ENCODE peak calls at places on chromosomes 2 and 18, in six cellular contexts. X is GM23338, M is neural progenitor cell, H is GM12878, T is A549, E is DND-41. S is an unnamed sample. For H3K4me1, the result is how much of the 10 kb centered on the place peaks cover.

GRCh38 chr2:55864351-55865084 is 59.1 kb downstream of the EFEMP1 start:
- DNase-seq in H (no peak), T (no peak), M (no peak), X (no peak), E (no peak), S (no peak)

GRCh38 chr18:48997985-48998831 is 47.4 kb upstream of the SMAD7 start:
- DNase-seq in H (no peak), E (no peak), T (peak), M (peak), X (peak), S (no peak)

GRCh38 chr2:42844901-42845685 is 52.7 kb upstream of the HAAO start:
- DNase-seq in E (no peak), H (no peak), T (no peak), X (no peak), M (no peak), S (no peak)

GRCh38 chr18:24631238-24632025 is 171.0 kb downstream of the HRH4 start:
- DNase-seq in M (peak), X (peak), E (no peak), T (no peak), H (no peak), S (no peak)

GRCh38 chr2:207936380-207936779 is 88.9 kb downstream of the PLEKHM3 start:
- DNase-seq in T (no peak), H (no peak), E (no peak), X (no peak), M (no peak), S (no peak)

GRCh38 chr2:101442667-101443061 is 32.2 kb downstream of the RFX8 start:
- DNase-seq in H (no peak), T (no peak), X (peak), E (peak), M (peak), S (no peak)

GRCh38 chr2:228048838-228049490 is 132.5 kb downstream of the SPHKAP start:
- DNase-seq in H (no peak), X (peak), M (peak), E (no peak), T (peak), S (peak)

GRCh38 chr18:12652861-12653401 is 5.0 kb downstream of the SPIRE1 start:
- DNase-seq in E (peak), M (peak), X (no peak), H (no peak), T (no peak), S (no peak)

GRCh38 chr2:205741256-205741978 is 59.1 kb downstream of the NRP2 start:
- DNase-seq in E (no peak), X (no peak), H (no peak), T (no peak), M (no peak), S (no peak)

GRCh38 chr2:111236027-111236426 is 115.3 kb downstream of the BCL2L11 start:
- DNase-seq in M (no peak), T (no peak), H (no peak), X (no peak), E (no peak), S (no peak)

GRCh38 chr2:72942881-72943418 is 25.6 kb downstream of the EMX1 start:
- DNase-seq in H (no peak), E (no peak), M (no peak), T (no peak), X (no peak), S (no peak)

GRCh38 chr2:176454893-176455810 is 185.9 kb downstream of the MTX2 start:
- DNase-seq in M (peak), E (peak), X (peak), H (no peak), T (peak), S (peak)

GRCh38 chr2:12558519-12558918 is 158.2 kb upstream of the TRIB2 start:
- DNase-seq in H (no peak), T (no peak), E (no peak), X (no peak), M (peak), S (no peak)

GRCh38 chr2:241142063-241142462 is 7.2 kb downstream of the PASK start:
- DNase-seq in E (no peak), T (no peak), M (no peak), H (no peak), X (no peak), S (no peak)

GRCh38 chr18:8791171-8791651 is 85.9 kb downstream of the MTCL1 start:
- DNase-seq in H (no peak), M (no peak), E (no peak), T (no peak), X (no peak), S (no peak)

GRCh38 chr2:64625352-64626145 is 28.2 kb downstream of the SERTAD2 start:
- DNase-seq in E (no peak), X (peak), T (no peak), M (peak), H (no peak), S (peak)

GRCh38 chr2:102301867-102302362 is 9.4 kb upstream of the IL1RL1 start:
- DNase-seq in X (peak), T (no peak), E (peak), M (peak), H (peak), S (peak)

GRCh38 chr2:220365023-220365422 is 737.6 kb downstream of the SLC4A3 start:
- DNase-seq in T (no peak), X (no peak), H (no peak), E (no peak), M (no peak), S (no peak)

DNA sequence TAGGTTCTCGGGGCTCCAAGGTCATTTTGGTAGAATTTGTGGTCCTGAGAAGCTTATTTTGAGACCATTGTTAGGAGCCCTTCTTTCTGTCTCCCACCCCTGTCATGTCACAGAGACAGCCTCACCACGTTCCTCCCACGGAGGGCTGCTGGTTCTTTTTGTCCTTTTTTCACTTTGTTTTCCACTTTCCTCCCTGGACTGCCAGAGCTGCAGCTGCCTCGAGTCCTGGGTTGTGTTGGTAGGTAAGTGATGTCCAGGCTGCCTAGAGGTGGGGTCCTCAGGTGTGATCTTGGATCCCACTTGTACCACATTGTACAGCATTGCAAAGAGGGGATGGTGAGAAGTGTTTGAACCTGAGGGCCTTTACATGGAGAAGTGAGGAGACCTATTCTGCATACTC is 130.2 kb upstream of the EML6 start:
- DNase-seq in X (no peak), M (no peak), H (no peak), E (no peak), T (no peak), S (no peak)
- H3K4me1 ChIP-seq in X (under half), M (under half), H (half or more), E (under half), T (half or more), S (under half)

DNA sequence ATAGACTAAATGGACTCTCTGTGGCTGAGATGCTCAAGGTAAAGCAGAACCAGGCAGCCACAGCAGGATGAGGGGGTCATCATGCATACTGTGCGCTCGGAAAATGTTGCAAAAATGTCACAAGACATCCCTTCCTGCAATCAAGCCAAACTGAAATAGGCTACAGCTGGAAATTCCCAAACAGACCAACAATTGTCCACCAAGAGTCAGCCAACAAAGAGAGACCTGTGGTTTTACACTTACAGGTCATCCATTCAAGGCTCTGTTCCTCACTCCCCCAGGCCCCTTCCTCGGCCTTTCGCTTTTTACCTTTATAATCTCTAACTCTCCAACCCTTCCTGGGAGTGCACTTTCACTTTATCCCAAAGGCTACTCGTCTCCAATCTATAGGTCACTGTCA is 1066.9 kb downstream of the TSN start:
- DNase-seq in X (no peak), M (no peak), E (no peak), H (no peak), T (no peak), S (no peak)
- H3K4me3 ChIP-seq in X (no peak), M (no peak), E (no peak), H (no peak), T (no peak), S (no peak)

GRCh38 chr2:61282104-61282590 is 120.2 kb downstream of the C2orf74 start:
- DNase-seq in E (no peak), X (no peak), H (no peak), T (no peak), M (no peak), S (no peak)
- H3K4me2 ChIP-seq in E (no peak), X (no peak), H (no peak), T (no peak), M (no peak), S (no peak)

DNA sequence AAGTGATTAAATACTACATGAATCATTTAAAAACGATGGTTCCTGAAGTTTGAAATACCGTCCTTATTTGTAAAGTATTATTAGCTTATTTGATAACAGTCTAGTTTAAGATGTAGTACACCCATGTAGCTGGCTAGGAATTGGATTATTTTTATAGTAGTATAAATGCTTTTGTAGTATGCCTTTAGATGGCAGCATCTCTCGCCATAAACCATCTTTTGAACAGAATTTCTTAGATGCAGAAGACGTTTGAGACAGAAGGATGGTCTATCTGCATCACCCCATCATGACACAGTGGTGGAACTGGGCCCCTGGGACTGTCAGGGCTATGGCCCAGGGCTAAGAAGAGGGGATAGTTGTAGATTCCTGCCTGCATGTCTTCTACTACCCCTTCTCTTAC is 152.7 kb downstream of the WDSUB1 start:
- DNase-seq in X (no peak), E (no peak), T (no peak), M (no peak), H (no peak), S (peak)
- H3K4me1 ChIP-seq in X (under half), E (under half), T (under half), M (under half), H (under half), S (under half)

GRCh38 chr2:27442981-27443323 is 771 bp downstream of the KRTCAP3 start:
- DNase-seq in X (no peak), M (no peak), E (no peak), T (no peak), H (no peak), S (no peak)
- H3K4me3 ChIP-seq in X (peak), M (peak), E (no peak), T (no peak), H (no peak), S (no peak)

GRCh38 chr18:79378416-79379250 is 17.1 kb upstream of the NFATC1 start:
- DNase-seq in X (peak), M (peak), H (peak), T (peak), E (no peak), S (peak)
- H3K4me2 ChIP-seq in X (peak), M (peak), H (peak), T (peak), E (no peak), S (no peak)

DNA sequence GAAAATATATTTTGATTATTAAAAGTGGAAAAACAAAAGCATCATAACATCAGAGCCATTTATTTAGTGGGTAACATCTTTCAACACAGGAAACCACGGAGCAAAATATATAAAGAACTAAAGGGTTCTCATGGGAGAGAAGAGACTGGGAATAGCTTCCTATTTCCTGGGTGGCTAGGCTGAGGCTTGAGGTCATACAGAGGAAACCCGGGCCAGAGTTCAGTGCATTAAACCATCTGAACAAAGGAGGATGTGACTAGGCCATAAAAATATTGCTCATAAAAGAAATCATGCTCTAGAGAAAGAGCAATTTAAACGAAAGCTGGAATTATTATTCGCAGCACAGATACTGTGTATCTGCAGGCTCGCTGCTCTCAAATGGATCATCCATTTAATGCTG is 83.4 kb downstream of the GALNT14 start:
- DNase-seq in X (no peak), M (no peak), T (no peak), E (no peak), H (no peak), S (no peak)
- H3K4me1 ChIP-seq in X (under half), M (under half), T (under half), E (under half), H (under half), S (under half)

S was measured in Karpas-422.